ENCODE peak calls at places on chromosomes 5 and 9, in six cellular contexts. K is stimulated activated naive CD4-positive, alpha-beta T cell; A is central memory CD4-positive, alpha-beta T cell; O is PC-3; Y is LoVo; X is activated T-helper 1 cell treated with anti-CD3 and anti-CD28 coated beads, Interleukin-12 subunit alpha, Interleukin-12 subunit beta, Interleukin-2, Interleukin-4 antibody, amounts not matched to agents 30 ng/mL and 10 ng/mL and 1 ng/mL, durations not matched to agents 14 hours and 24 hours and 36 hours. F is an unnamed sample.

GRCh38 chr5:87900419-87900818 is 368.2 kb downstream of the TMEM161B start:
- DNase-seq in K (no peak), A (no peak), O (no peak), Y (no peak), X (no peak), F (no peak)

GRCh38 chr5:43110606-43111170 is 10.0 kb upstream of the ZNF131 start:
- DNase-seq in K (peak), A (peak), O (peak), Y (peak), X (no peak), F (no peak)

GRCh38 chr5:52469420-52469819 is 318.3 kb upstream of the ITGA1 start:
- DNase-seq in K (no peak), A (peak), O (no peak), Y (no peak), X (no peak), F (no peak)

GRCh38 chr9:21252727-21253547 is 13.1 kb upstream of the IFNA14 start:
- DNase-seq in K (no peak), A (peak), O (peak), Y (peak), X (no peak), F (no peak)

GRCh38 chr5:106454651-106455415 is 1215.9 kb downstream of the EFNA5 start:
- DNase-seq in K (no peak), A (no peak), O (peak), Y (peak), X (no peak), F (no peak)

GRCh38 chr5:127019928-127020327 is 10.4 kb downstream of the MARCHF3 start:
- DNase-seq in K (no peak), A (no peak), O (no peak), Y (no peak), X (no peak), F (no peak)

GRCh38 chr9:5920860-5921328 is 30.2 kb downstream of the MLANA start:
- DNase-seq in K (no peak), A (no peak), O (no peak), Y (no peak), X (no peak), F (no peak)

GRCh38 chr5:170028124-170028523 is 47.8 kb upstream of the INSYN2B start:
- DNase-seq in K (no peak), A (no peak), O (no peak), Y (no peak), X (no peak), F (no peak)

GRCh38 chr5:108380531-108381021 is 1.3 kb downstream of the FBXL17 start:
- DNase-seq in K (peak), A (peak), O (peak), Y (no peak), X (peak), F (peak)

F was measured in sigmoid colon.